ENCODE peak calls at places on chromosomes 13 and 19, in ten cellular contexts. One of them, this sample, is unnamed.

GRCh38 chr13:26300140-26300539 is 46.2 kb downstream of the CDK8 start:
- DNase-seq in stimulated activated CD8-positive, alpha-beta memory T cell treated with anti-CD3 and anti-CD28 coated beads, Interleukin-4, amount 100 ng/mL, for 4 hours: peak; percentile 4
- DNase-seq in AG04450: no peak
- DNase-seq in psoas muscle: no peak
- DNase-seq in iris pigment epithelial cell: peak; percentile 87
- DNase-seq in ACHN: no peak
- DNase-seq in CD4-positive, alpha-beta T cell: no peak
- DNase-seq in NAMALWA: no peak
- DNase-seq in NCI-H1092: no peak
- DNase-seq in activated T-cell treated with anti-CD3 and anti-CD28 coated beads for 48 hours: no peak
- DNase-seq in this sample: no peak

GRCh38 chr13:45833663-45834062 is 17.9 kb downstream of the SIAH3 start:
- DNase-seq in activated T-cell treated with anti-CD3 and anti-CD28 coated beads for 48 hours: no peak
- DNase-seq in CD4-positive, alpha-beta T cell: no peak
- DNase-seq in NCI-H1092: no peak
- DNase-seq in psoas muscle: peak; percentile 71
- DNase-seq in AG04450: no peak
- DNase-seq in ACHN: peak; percentile 69
- DNase-seq in NAMALWA: no peak
- DNase-seq in stimulated activated CD8-positive, alpha-beta memory T cell treated with anti-CD3 and anti-CD28 coated beads, Interleukin-4, amount 100 ng/mL, for 4 hours: no peak
- DNase-seq in iris pigment epithelial cell: peak; percentile 25
- DNase-seq in this sample: no peak

GRCh38 chr13:96473463-96474157 is 383.7 kb downstream of the HS6ST3 start:
- DNase-seq in AG04450: no peak
- DNase-seq in stimulated activated CD8-positive, alpha-beta memory T cell treated with anti-CD3 and anti-CD28 coated beads, Interleukin-4, amount 100 ng/mL, for 4 hours: no peak
- DNase-seq in NCI-H1092: no peak
- DNase-seq in CD4-positive, alpha-beta T cell: no peak
- DNase-seq in iris pigment epithelial cell: no peak
- DNase-seq in psoas muscle: no peak
- DNase-seq in ACHN: no peak
- DNase-seq in NAMALWA: no peak
- DNase-seq in activated T-cell treated with anti-CD3 and anti-CD28 coated beads for 48 hours: no peak
- DNase-seq in this sample: no peak

GRCh38 chr13:37681295-37682032 is 82.9 kb upstream of the POSTN start:
- DNase-seq in ACHN: no peak
- DNase-seq in activated T-cell treated with anti-CD3 and anti-CD28 coated beads for 48 hours: no peak
- DNase-seq in stimulated activated CD8-positive, alpha-beta memory T cell treated with anti-CD3 and anti-CD28 coated beads, Interleukin-4, amount 100 ng/mL, for 4 hours: no peak
- DNase-seq in AG04450: peak; percentile 38
- DNase-seq in iris pigment epithelial cell: peak; percentile 95
- DNase-seq in CD4-positive, alpha-beta T cell: no peak
- DNase-seq in NAMALWA: no peak
- DNase-seq in NCI-H1092: no peak
- DNase-seq in psoas muscle: no peak
- DNase-seq in this sample: no peak

GRCh38 chr19:10603873-10604459 is 16.9 kb upstream of the AP1M2 start:
- DNase-seq in NCI-H1092: no peak
- DNase-seq in NAMALWA: peak; percentile 95
- DNase-seq in psoas muscle: no peak
- DNase-seq in AG04450: no peak
- DNase-seq in CD4-positive, alpha-beta T cell: peak; percentile 38
- DNase-seq in iris pigment epithelial cell: peak; percentile 69
- DNase-seq in activated T-cell treated with anti-CD3 and anti-CD28 coated beads for 48 hours: peak; percentile 13
- DNase-seq in stimulated activated CD8-positive, alpha-beta memory T cell treated with anti-CD3 and anti-CD28 coated beads, Interleukin-4, amount 100 ng/mL, for 4 hours: no peak
- DNase-seq in ACHN: no peak
- DNase-seq in this sample: no peak

GRCh38 chr19:38263696-38264485 is 482 bp upstream of the SPINT2 start:
- DNase-seq in NAMALWA: peak; percentile 84
- DNase-seq in NCI-H1092: peak; percentile 40
- DNase-seq in psoas muscle: no peak
- DNase-seq in stimulated activated CD8-positive, alpha-beta memory T cell treated with anti-CD3 and anti-CD28 coated beads, Interleukin-4, amount 100 ng/mL, for 4 hours: peak; percentile 56
- DNase-seq in AG04450: no peak
- DNase-seq in iris pigment epithelial cell: peak; percentile 23
- DNase-seq in ACHN: peak; percentile 51
- DNase-seq in activated T-cell treated with anti-CD3 and anti-CD28 coated beads for 48 hours: peak; percentile 78
- DNase-seq in CD4-positive, alpha-beta T cell: peak; percentile 70
- DNase-seq in this sample: peak; percentile 74

GRCh38 chr19:34232566-34233481 is 21.5 kb upstream of the GARRE1 start:
- DNase-seq in iris pigment epithelial cell: peak; percentile 94
- DNase-seq in AG04450: peak; percentile 74
- DNase-seq in activated T-cell treated with anti-CD3 and anti-CD28 coated beads for 48 hours: no peak
- DNase-seq in NAMALWA: no peak
- DNase-seq in stimulated activated CD8-positive, alpha-beta memory T cell treated with anti-CD3 and anti-CD28 coated beads, Interleukin-4, amount 100 ng/mL, for 4 hours: no peak
- DNase-seq in CD4-positive, alpha-beta T cell: no peak
- DNase-seq in psoas muscle: peak; percentile 43
- DNase-seq in ACHN: peak; percentile 70
- DNase-seq in NCI-H1092: no peak
- DNase-seq in this sample: peak; percentile 5

GRCh38 chr13:23991119-23991518 is 93.8 kb upstream of the C1QTNF9B start:
- DNase-seq in iris pigment epithelial cell: no peak
- DNase-seq in CD4-positive, alpha-beta T cell: no peak
- DNase-seq in stimulated activated CD8-positive, alpha-beta memory T cell treated with anti-CD3 and anti-CD28 coated beads, Interleukin-4, amount 100 ng/mL, for 4 hours: no peak
- DNase-seq in activated T-cell treated with anti-CD3 and anti-CD28 coated beads for 48 hours: no peak
- DNase-seq in NAMALWA: no peak
- DNase-seq in NCI-H1092: no peak
- DNase-seq in ACHN: no peak
- DNase-seq in psoas muscle: no peak
- DNase-seq in AG04450: no peak
- DNase-seq in this sample: no peak

GRCh38 chr19:14078406-14078805 is 5.8 kb downstream of the MISP3 start:
- DNase-seq in stimulated activated CD8-positive, alpha-beta memory T cell treated with anti-CD3 and anti-CD28 coated beads, Interleukin-4, amount 100 ng/mL, for 4 hours: no peak
- DNase-seq in NAMALWA: no peak
- DNase-seq in iris pigment epithelial cell: no peak
- DNase-seq in activated T-cell treated with anti-CD3 and anti-CD28 coated beads for 48 hours: no peak
- DNase-seq in AG04450: no peak
- DNase-seq in NCI-H1092: no peak
- DNase-seq in psoas muscle: no peak
- DNase-seq in CD4-positive, alpha-beta T cell: no peak
- DNase-seq in ACHN: no peak
- DNase-seq in this sample: no peak